ENCODE peak calls at places on chromosomes 16 and 17, in six cellular contexts. N is GM12892, I is HepG2, B is K562, U is GM12878, J is H1. F is an unnamed sample.

GRCh38 chr16:15552507-15552906 is 90.4 kb downstream of the MARF1 start:
- DNase-seq in I (no peak), N (no peak), B (no peak), J (no peak), U (no peak), F (no peak)

GRCh38 chr17:57121308-57122042 is 36.4 kb downstream of the AKAP1 start:
- DNase-seq in J (no peak), U (no peak), N (no peak), I (no peak), B (peak; percentile 64), F (no peak)

GRCh38 chr17:2170023-2170422 is 115.1 kb downstream of the HIC1 start:
- DNase-seq in U (no peak), I (peak; percentile 35), B (peak; percentile 32), N (no peak), J (peak; percentile 58), F (peak; percentile 25)

GRCh38 chr17:77489898-77490265 is 349.1 kb downstream of the SEC14L1 start:
- DNase-seq in J (no peak), U (no peak), B (no peak), N (no peak), I (no peak), F (no peak)

GRCh38 chr17:73203135-73203787 is 10.4 kb downstream of the COG1 start:
- DNase-seq in B (no peak), I (peak; percentile 96), U (no peak), J (no peak), N (no peak), F (no peak)

GRCh38 chr16:47503936-47504335 is 42.8 kb downstream of the PHKB start:
- DNase-seq in I (no peak), N (no peak), B (no peak), U (no peak), J (no peak), F (no peak)

GRCh38 chr16:67879936-67880335 is 4.7 kb upstream of the NRN1L start:
- DNase-seq in J (no peak), N (no peak), U (no peak), B (no peak), I (no peak), F (no peak)

GRCh38 chr17:31085563-31085962 is 9.2 kb upstream of the NF1 start:
- DNase-seq in U (no peak), B (peak; percentile 65), I (no peak), J (no peak), N (no peak), F (no peak)

GRCh38 chr16:87958632-87959031 is 7.4 kb downstream of the BANP start:
- DNase-seq in I (no peak), U (no peak), N (no peak), B (no peak), J (no peak), F (no peak)

GRCh38 chr17:17028059-17028877 is 14.0 kb upstream of the MPRIP start:
- DNase-seq in B (peak; percentile 91), U (no peak), J (peak; percentile 66), I (peak; percentile 94), N (no peak), F (no peak)

GRCh38 chr17:4594406-4595349 is 10.3 kb downstream of the SMTNL2 start:
- DNase-seq in J (peak; percentile 79), N (peak; percentile 64), I (no peak), B (peak; percentile 64), U (no peak), F (peak; percentile 67)

GRCh38 chr16:28041615-28042014 is 21.9 kb downstream of the GSG1L start:
- DNase-seq in N (no peak), I (no peak), B (no peak), U (no peak), J (no peak), F (no peak)

GRCh38 chr16:73172621-73173312 is 124.8 kb upstream of the ZFHX3 start:
- DNase-seq in N (no peak), J (peak; percentile 55), U (no peak), B (peak; percentile 4), I (no peak), F (no peak)

GRCh38 chr17:30548189-30548588 is 71.0 kb downstream of the GOSR1 start:
- DNase-seq in B (no peak), I (no peak), U (no peak), N (no peak), J (peak; percentile 30), F (no peak)

GRCh38 chr16:16865374-16865773 is 486.4 kb downstream of the NPIPA7 start:
- DNase-seq in I (no peak), N (no peak), J (no peak), U (no peak), B (no peak), F (no peak)

GRCh38 chr16:85061566-85061965 is 34.0 kb downstream of the KIAA0513 start:
- DNase-seq in J (no peak), N (no peak), I (no peak), B (no peak), U (no peak), F (no peak)

GRCh38 chr16:73956592-73957495 is 339.8 kb upstream of the PSMD7 start:
- DNase-seq in N (peak; percentile 5), U (peak; percentile 2), B (peak; percentile 61), J (peak; percentile 69), I (peak; percentile 50), F (peak; percentile 22)

GRCh38 chr16:64092284-64092683 is 1029.6 kb downstream of the CDH11 start:
- DNase-seq in N (no peak), U (no peak), J (no peak), I (no peak), B (no peak), F (no peak)

GRCh38 chr17:59361916-59362810 is 30.7 kb downstream of the YPEL2 start:
- DNase-seq in I (no peak), N (no peak), J (no peak), B (no peak), U (peak; percentile 86), F (no peak)

GRCh38 chr16:50671644-50672260 is 9.4 kb downstream of the SNX20 start:
- DNase-seq in J (peak; percentile 74), B (peak; percentile 67), N (no peak), U (no peak), I (peak; percentile 36), F (no peak)

GRCh38 chr16:67257486-67258159 is 8.8 kb downstream of the SLC9A5 start:
- DNase-seq in J (no peak), I (no peak), B (no peak), U (no peak), N (no peak), F (no peak)

GRCh38 chr17:11996722-11997146 is 541 bp downstream of the ZNF18 start:
- DNase-seq in B (peak; percentile 48), U (peak; percentile 24), I (peak; percentile 39), J (no peak), N (no peak), F (peak; percentile 29)

GRCh38 chr17:36623281-36623680 is 21.9 kb downstream of the MRM1 start:
- DNase-seq in B (no peak), J (no peak), U (no peak), I (no peak), N (no peak), F (no peak)

GRCh38 chr16:3951861-3952332 is 71.4 kb upstream of the CREBBP start:
- DNase-seq in I (no peak), J (no peak), B (no peak), U (no peak), N (no peak), F (no peak)

DNA sequence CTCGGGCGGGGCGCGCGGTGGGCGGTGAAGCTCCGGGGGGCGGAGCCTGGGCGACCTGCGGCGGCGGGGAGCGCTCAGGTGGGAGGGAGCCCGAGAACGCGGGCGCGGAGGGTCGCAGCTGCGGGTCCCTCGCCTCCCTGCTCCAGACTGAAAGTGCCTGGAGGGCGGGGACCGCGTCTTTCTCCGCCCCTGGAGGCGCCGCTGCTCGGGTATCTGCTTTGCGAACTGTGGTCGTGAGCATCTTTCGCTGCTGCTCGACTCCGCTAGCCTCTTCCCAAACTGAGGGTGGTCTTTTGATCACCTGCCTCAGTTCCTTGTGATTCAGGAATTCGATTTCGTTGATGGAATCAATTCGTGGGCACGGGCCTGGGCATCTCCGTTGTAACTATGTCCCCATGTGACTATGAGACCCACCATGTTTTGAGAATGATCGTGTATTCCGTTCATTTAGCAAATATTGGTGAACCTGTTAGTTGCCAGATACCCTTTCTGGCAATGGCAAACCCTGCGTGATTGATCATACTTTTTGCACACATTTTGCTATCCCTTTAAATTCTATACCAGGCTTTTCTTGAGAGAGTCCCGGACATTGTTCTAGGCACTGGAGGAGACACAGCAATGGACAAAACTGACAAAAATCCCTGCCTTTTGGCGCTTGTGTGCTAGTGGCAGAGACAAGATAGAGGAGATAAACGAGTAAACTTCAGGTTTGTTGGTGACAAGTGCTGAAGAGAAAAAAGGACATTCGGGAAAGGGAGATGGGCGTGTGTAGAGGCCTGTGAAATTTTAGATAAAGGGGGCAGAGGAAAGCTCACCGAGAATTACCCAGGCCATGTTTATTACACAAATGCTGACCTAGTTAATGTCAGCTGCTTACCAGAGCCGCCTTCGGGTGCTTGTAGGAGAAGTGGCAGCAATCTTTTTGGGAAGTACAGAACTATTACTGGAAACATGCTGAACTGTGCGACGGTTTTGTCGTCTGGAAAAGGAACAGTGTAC is 913 bp downstream of the UTP18 start:
- DNase-seq in U (no peak), B (peak; percentile 83), N (peak; percentile 59), J (peak; percentile 90), I (peak; percentile 49), F (peak; percentile 60)
- TF ChIP-seq POLR2A in U (no peak), B (no peak), N (no peak), J (peak; percentile 3), I (no peak), F (no peak)

GRCh38 chr17:82687871-82688270 is 10.6 kb downstream of the RAB40B start:
- DNase-seq in U (no peak), B (no peak), N (no peak), I (no peak), J (no peak), F (no peak)

GRCh38 chr17:82685291-82685690 is 13.2 kb downstream of the RAB40B start:
- DNase-seq in B (no peak), I (no peak), U (no peak), J (no peak), N (no peak), F (no peak)

GRCh38 chr17:82686366-82687324 is 11.9 kb downstream of the RAB40B start:
- DNase-seq in U (no peak), B (no peak), I (no peak), N (no peak), J (no peak), F (no peak)

GRCh38 chr17:82689077-82689476 is 9.4 kb downstream of the RAB40B start:
- DNase-seq in N (no peak), B (no peak), I (no peak), J (no peak), U (no peak), F (no peak)

GRCh38 chr17:82687375-82687861 is 11.1 kb downstream of the RAB40B start:
- DNase-seq in N (no peak), B (no peak), I (no peak), U (peak; percentile 4), J (no peak), F (no peak)
- TF ChIP-seq TAF1 in N (no peak), B (no peak), I (no peak), U (no peak), J (no peak), F (no peak)

GRCh38 chr17:82978765-82979349 is 100.6 kb upstream of the METRNL start:
- DNase-seq in I (no peak), B (no peak), U (peak; percentile 33), N (no peak), J (no peak), F (peak; percentile 52)
- TF ChIP-seq POLR2A in I (no peak), B (no peak), U (no peak), N (no peak), J (no peak), F (no peak)

DNA sequence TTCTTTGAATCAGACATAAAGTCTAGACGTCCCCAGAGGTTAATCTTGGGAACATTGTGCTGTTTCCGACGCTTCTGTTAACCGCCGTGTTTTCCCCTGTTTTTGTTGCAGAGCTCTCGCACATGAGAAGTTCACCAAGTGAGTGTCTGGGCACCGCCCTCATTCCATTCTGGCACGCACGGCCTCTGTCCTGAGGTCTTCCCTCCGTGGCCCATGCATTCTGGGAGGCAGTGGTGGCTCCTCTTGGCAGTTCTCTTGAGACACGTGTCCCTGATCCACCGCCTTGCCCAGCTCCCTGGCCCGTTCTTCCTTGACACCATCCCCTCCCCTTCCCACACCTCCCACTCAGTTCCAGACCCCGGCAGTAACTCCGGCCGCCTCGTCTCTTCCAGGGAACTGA is 86.0 kb upstream of the PLCG2 start:
- DNase-seq in J (no peak), N (no peak), U (no peak), I (no peak), B (no peak), F (no peak)
- TF ChIP-seq TAF1 in J (no peak), N (no peak), U (no peak), I (no peak), B (no peak), F (no peak)